ENCODE peak calls at places on chromosomes 1 and 21, in four cellular contexts. One of them, this sample, is unnamed.

GRCh38 chr1:237471377-237471776 is 419.3 kb downstream of the ZP4 start:
- DNase-seq in cardiac muscle cell: no peak
- DNase-seq in HL-60: no peak
- DNase-seq in cortex of kidney: no peak
- DNase-seq in this sample: no peak

GRCh38 chr21:45390121-45390751 is 14.7 kb upstream of the COL18A1 start:
- DNase-seq in cardiac muscle cell: no peak
- DNase-seq in HL-60: no peak
- DNase-seq in cortex of kidney: no peak
- DNase-seq in this sample: no peak

GRCh38 chr1:165875171-165875570 is 47.8 kb downstream of the UCK2 start:
- DNase-seq in cardiac muscle cell: no peak
- DNase-seq in HL-60: peak
- DNase-seq in cortex of kidney: no peak
- DNase-seq in this sample: no peak

GRCh38 chr1:28115267-28115666 is 26.9 kb upstream of the EYA3 start:
- DNase-seq in cardiac muscle cell: peak
- DNase-seq in HL-60: peak
- DNase-seq in cortex of kidney: no peak
- DNase-seq in this sample: peak

GRCh38 chr1:160260436-160261382 is 1.6 kb downstream of the DCAF8 start:
- DNase-seq in cardiac muscle cell: peak
- DNase-seq in HL-60: no peak
- DNase-seq in cortex of kidney: no peak
- DNase-seq in this sample: peak

GRCh38 chr1:228836427-228836826 is 101.1 kb downstream of the RHOU start:
- DNase-seq in cardiac muscle cell: no peak
- DNase-seq in HL-60: no peak
- DNase-seq in cortex of kidney: no peak
- DNase-seq in this sample: no peak

GRCh38 chr1:938088-938683 is 14.5 kb downstream of the SAMD11 start:
- DNase-seq in cardiac muscle cell: peak
- DNase-seq in HL-60: peak
- DNase-seq in cortex of kidney: no peak
- DNase-seq in this sample: no peak

GRCh38 chr1:174266991-174267612 is 107.8 kb downstream of the RABGAP1L start:
- DNase-seq in cardiac muscle cell: peak
- DNase-seq in HL-60: no peak
- DNase-seq in cortex of kidney: no peak
- DNase-seq in this sample: no peak

GRCh38 chr1:231248778-231249177 is 7.8 kb downstream of the GNPAT start:
- DNase-seq in cardiac muscle cell: no peak
- DNase-seq in HL-60: no peak
- DNase-seq in cortex of kidney: no peak
- DNase-seq in this sample: no peak

GRCh38 chr1:201006450-201006849 is 17.1 kb downstream of the KIF21B start:
- DNase-seq in cardiac muscle cell: no peak
- DNase-seq in HL-60: no peak
- DNase-seq in cortex of kidney: no peak
- DNase-seq in this sample: no peak

GRCh38 chr1:150578278-150579109 is 916 bp downstream of the MCL1 start:
- DNase-seq in cardiac muscle cell: peak
- DNase-seq in HL-60: peak
- DNase-seq in cortex of kidney: no peak
- DNase-seq in this sample: peak

GRCh38 chr1:200281451-200281850 is 128.4 kb downstream of the ZNF281 start:
- DNase-seq in cardiac muscle cell: no peak
- DNase-seq in HL-60: no peak
- DNase-seq in cortex of kidney: no peak
- DNase-seq in this sample: no peak

GRCh38 chr1:43047135-43047534 is 88.5 kb upstream of the SLC2A1 start:
- DNase-seq in cardiac muscle cell: no peak
- DNase-seq in HL-60: no peak
- DNase-seq in cortex of kidney: no peak
- DNase-seq in this sample: no peak

GRCh38 chr21:41948404-41948895 is 5.4 kb downstream of the C2CD2 start:
- DNase-seq in cardiac muscle cell: no peak
- DNase-seq in HL-60: no peak
- DNase-seq in cortex of kidney: no peak
- DNase-seq in this sample: no peak

GRCh38 chr21:34603002-34603709 is 11.8 kb downstream of the RCAN1 start:
- DNase-seq in cardiac muscle cell: peak
- DNase-seq in HL-60: peak
- DNase-seq in cortex of kidney: no peak
- DNase-seq in this sample: peak

GRCh38 chr1:14165289-14165867 is 433.1 kb upstream of the KAZN start:
- DNase-seq in cardiac muscle cell: no peak
- DNase-seq in HL-60: no peak
- DNase-seq in cortex of kidney: no peak
- DNase-seq in this sample: no peak

GRCh38 chr1:21854090-21854750 is 42.2 kb downstream of the LDLRAD2 start:
- DNase-seq in cardiac muscle cell: no peak
- DNase-seq in HL-60: no peak
- DNase-seq in cortex of kidney: no peak
- DNase-seq in this sample: no peak

This sample was measured in fibroblast of lung.